ENCODE peak calls at places on chromosomes 6 and 20, in ten cellular contexts. L, E, P, Z, Y, R, S, M, D and A are unnamed samples.

GRCh38 chr6:136761227-136761922 is 30.9 kb downstream of the MAP3K5 start:
- DNase-seq in S (no peak), R (no peak), L (peak; percentile 27), Z (no peak), D (no peak), P (no peak), M (no peak), E (peak; percentile 55), Y (no peak), A (no peak)

GRCh38 chr6:105884426-105884825 is 201.7 kb upstream of the PRDM1 start:
- DNase-seq in Y (no peak), D (no peak), M (no peak), E (no peak), L (no peak), R (no peak), S (no peak), Z (no peak), P (no peak), A (no peak)

GRCh38 chr20:36574278-36575065 is 1.1 kb downstream of the TGIF2 start:
- DNase-seq in R (peak; percentile 57), Z (peak; percentile 77), E (peak; percentile 58), S (peak; percentile 15), L (peak; percentile 75), M (peak; percentile 74), P (peak; percentile 47), D (peak; percentile 76), Y (peak; percentile 40), A (peak; percentile 79)

GRCh38 chr6:55320691-55321086 is 6.6 kb upstream of the GFRAL start:
- DNase-seq in E (no peak), D (peak; percentile 3), R (no peak), L (no peak), Y (no peak), Z (no peak), M (no peak), S (no peak), P (no peak), A (no peak)

GRCh38 chr20:34331838-34332237 is 28.7 kb upstream of the AHCY start:
- DNase-seq in L (no peak), R (no peak), P (no peak), Y (no peak), D (no peak), E (no peak), S (no peak), Z (no peak), M (no peak), A (no peak)

GRCh38 chr6:3569817-3570216 is 113.0 kb upstream of the SLC22A23 start:
- DNase-seq in S (no peak), E (no peak), P (no peak), M (no peak), Z (no peak), L (no peak), Y (no peak), D (no peak), R (no peak), A (no peak)

GRCh38 chr6:37433657-37434271 is 743 bp downstream of the CMTR1 start:
- DNase-seq in R (peak; percentile 75), E (no peak), Z (peak; percentile 53), M (no peak), L (no peak), S (no peak), D (peak; percentile 10), P (peak; percentile 17), Y (peak; percentile 20), A (peak; percentile 26)

GRCh38 chr6:144266091-144266649 is 19.0 kb upstream of the UTRN start:
- DNase-seq in L (peak; percentile 63), Y (no peak), P (peak; percentile 99), M (peak; percentile 76), D (peak; percentile 92), Z (no peak), R (no peak), S (peak; percentile 92), E (peak; percentile 9), A (peak; percentile 84)

GRCh38 chr6:63663147-63663877 is 27.7 kb downstream of the PHF3 start:
- DNase-seq in L (no peak), E (peak; percentile 69), Z (no peak), Y (no peak), R (no peak), P (peak; percentile 73), M (no peak), S (peak; percentile 86), D (no peak), A (peak; percentile 35)

GRCh38 chr20:31719644-31720485 is 2.8 kb downstream of the BCL2L1 start:
- DNase-seq in D (peak; percentile 90), M (no peak), R (no peak), E (no peak), S (peak; percentile 37), Y (no peak), L (no peak), Z (no peak), P (peak; percentile 29), A (peak; percentile 79)

GRCh38 chr20:24669701-24670100 is 200.3 kb downstream of the SYNDIG1 start:
- DNase-seq in M (no peak), D (no peak), L (no peak), E (no peak), R (no peak), P (no peak), S (peak; percentile 4), Y (no peak), Z (peak; percentile 8), A (no peak)

GRCh38 chr6:170160031-170160627 is 130.7 kb downstream of the DLL1 start:
- DNase-seq in E (no peak), L (no peak), S (no peak), Z (no peak), R (no peak), D (no peak), M (no peak), P (no peak), Y (no peak), A (no peak)

GRCh38 chr6:75546401-75546800 is 52.8 kb upstream of the FILIP1 start:
- DNase-seq in M (no peak), P (peak; percentile 41), S (no peak), L (peak; percentile 15), Z (no peak), R (no peak), Y (no peak), D (no peak), E (peak; percentile 38), A (peak; percentile 22)
- TF ChIP-seq CTCF in M (no peak), P (peak; percentile 32), S (no peak), L (peak; percentile 32), Z (no peak), R (no peak), Y (no peak), D (no peak), E (no peak), A (peak; percentile 43)

GRCh38 chr6:154295733-154296132 is 60.9 kb downstream of the IPCEF1 start:
- DNase-seq in D (no peak), E (no peak), L (no peak), Z (no peak), S (no peak), R (no peak), M (no peak), Y (no peak), P (no peak), A (no peak)

GRCh38 chr6:154297711-154298110 is 58.9 kb downstream of the IPCEF1 start:
- DNase-seq in Y (no peak), L (peak; percentile 72), D (no peak), E (no peak), S (no peak), Z (no peak), M (no peak), P (no peak), R (no peak), A (no peak)

GRCh38 chr6:154298297-154298696 is 58.3 kb downstream of the IPCEF1 start:
- DNase-seq in R (no peak), E (peak; percentile 77), Y (no peak), Z (no peak), P (no peak), L (no peak), D (no peak), S (peak; percentile 78), M (no peak), A (no peak)

GRCh38 chr6:154301086-154301625 is 55.4 kb downstream of the IPCEF1 start:
- DNase-seq in M (no peak), E (no peak), Y (no peak), S (no peak), P (no peak), L (no peak), R (no peak), D (no peak), Z (no peak), A (no peak)

DNA sequence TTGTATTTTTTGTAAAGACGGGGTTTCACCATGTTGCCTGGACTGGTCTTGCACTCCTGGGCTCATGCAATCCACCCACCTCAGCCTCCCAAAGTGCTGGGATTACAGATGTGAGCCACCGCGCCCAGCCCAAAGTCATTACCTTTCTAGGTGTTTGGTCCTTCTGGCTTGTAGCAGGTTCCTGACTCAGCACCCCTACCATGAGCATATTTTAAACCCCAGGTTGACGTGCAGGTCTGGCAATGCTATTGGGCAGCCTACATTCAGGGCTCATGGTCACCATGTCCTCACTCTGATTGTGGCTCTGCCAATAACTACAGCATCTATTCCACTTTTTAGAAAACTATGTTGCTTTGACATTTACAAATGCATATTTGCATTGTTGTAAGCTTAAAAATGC is 59.4 kb downstream of the IPCEF1 start:
- DNase-seq in P (no peak), M (no peak), Z (no peak), R (no peak), D (no peak), L (no peak), Y (no peak), S (no peak), E (no peak), A (no peak)
- TF ChIP-seq CTCF in P (no peak), M (no peak), Z (no peak), R (no peak), D (no peak), L (no peak), Y (no peak), S (no peak), E (no peak), A (no peak)

DNA sequence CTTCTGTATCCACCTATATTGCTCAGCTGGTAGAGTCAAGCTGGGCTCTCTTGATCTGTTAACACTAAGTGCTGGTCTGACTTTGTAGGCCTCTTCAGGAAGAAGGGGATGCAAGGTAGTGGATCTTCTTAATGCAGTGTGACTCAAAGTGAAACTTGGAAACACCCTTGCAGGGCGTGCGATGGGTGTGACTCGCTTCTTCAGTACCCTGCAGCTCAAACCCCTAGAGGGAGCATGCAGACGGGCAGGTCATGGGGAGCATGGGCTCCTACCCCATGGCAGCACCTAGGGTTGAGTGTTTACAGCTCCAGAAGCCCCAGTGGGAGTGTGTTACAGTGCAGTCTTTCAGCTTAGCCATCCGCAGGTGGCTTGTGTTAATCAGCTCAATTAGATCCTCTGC is 757 bp upstream of the SAMD3 start:
- DNase-seq in D (peak; percentile 18), Y (no peak), E (no peak), R (peak; percentile 38), L (no peak), M (no peak), P (peak; percentile 18), Z (peak; percentile 63), S (peak; percentile 10), A (no peak)
- TF ChIP-seq CTCF in D (peak; percentile 21), Y (no peak), E (no peak), R (no peak), L (no peak), M (no peak), P (no peak), Z (no peak), S (no peak), A (no peak)

DNA sequence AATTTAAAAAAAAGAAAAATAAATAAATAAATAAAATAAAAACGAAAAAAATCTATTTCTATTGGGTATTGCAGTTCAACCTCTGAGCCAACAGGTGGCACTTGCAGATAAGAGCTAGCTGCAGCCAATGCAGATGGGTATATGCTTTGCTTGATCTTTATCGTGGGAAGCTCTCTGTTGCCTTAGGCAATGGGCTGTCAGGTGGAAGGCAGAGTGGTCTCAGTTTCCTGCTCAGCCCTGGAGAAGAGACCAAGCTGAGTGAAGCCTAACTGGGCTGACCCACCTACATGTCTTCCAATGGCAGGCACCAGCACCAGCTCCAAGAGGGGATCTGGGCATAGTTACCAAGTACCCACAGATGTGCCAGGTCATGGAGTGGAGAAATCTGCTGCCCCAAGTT is 95.0 kb downstream of the AK9 start:
- DNase-seq in M (no peak), E (peak; percentile 50), L (no peak), Z (no peak), P (peak; percentile 30), R (no peak), D (peak; percentile 66), S (peak; percentile 33), Y (no peak), A (peak; percentile 8)
- TF ChIP-seq CTCF in M (no peak), E (peak; percentile 51), L (peak; percentile 35), Z (no peak), P (peak; percentile 42), R (no peak), D (peak; percentile 80), S (peak; percentile 44), Y (peak; percentile 43), A (no peak)